ENCODE peak calls at places on chromosomes 3 and 15, in ten cellular contexts. F is activated CD8-positive, alpha-beta memory T cell treated with anti-CD3 and anti-CD28 coated beads for 48 hours; R is foreskin fibroblast; B is lower lobe of right lung; E is activated naive CD8-positive, alpha-beta T cell treated with anti-CD3 and anti-CD28 coated beads for 36 hours; T is H7; I is GM03348; Y is GM04503; N is Right ventricle myocardium superior; D is SJCRH30. U is an unnamed sample.

GRCh38 chr15:75195122-75195765 is 6.4 kb upstream of the C15orf39 start:
- DNase-seq in I (no peak), T (peak; percentile 96), F (no peak), R (no peak), Y (no peak), N (no peak), B (no peak), D (peak; percentile 74), E (no peak), U (peak; percentile 46)

GRCh38 chr3:166013073-166013679 is 176.0 kb upstream of the BCHE start:
- DNase-seq in D (peak; percentile 14), T (no peak), Y (no peak), R (peak; percentile 4), E (no peak), I (peak; percentile 14), F (no peak), B (no peak), N (no peak), U (peak; percentile 39)

GRCh38 chr15:67107014-67107812 is 41.8 kb downstream of the SMAD3 start:
- DNase-seq in Y (peak; percentile 98), R (peak; percentile 97), B (peak; percentile 64), D (no peak), N (peak; percentile 51), I (peak; percentile 86), F (no peak), E (no peak), T (no peak), U (no peak)

GRCh38 chr15:47817825-47818681 is 100.7 kb downstream of the SEMA6D start:
- DNase-seq in Y (no peak), N (no peak), F (no peak), R (no peak), D (no peak), T (peak; percentile 11), I (no peak), E (no peak), B (no peak), U (no peak)

GRCh38 chr15:92715753-92716152 is 60.2 kb upstream of the FAM174B start:
- DNase-seq in F (no peak), I (no peak), T (no peak), N (no peak), B (no peak), R (no peak), D (no peak), Y (no peak), E (no peak), U (no peak)

GRCh38 chr3:175057406-175057805 is 198.3 kb downstream of the NAALADL2 start:
- DNase-seq in D (no peak), R (no peak), N (no peak), E (no peak), B (no peak), F (no peak), T (no peak), I (no peak), Y (no peak), U (no peak)

GRCh38 chr15:83287541-83288027 is 3.1 kb upstream of the BNC1 start:
- DNase-seq in R (peak; percentile 95), F (no peak), N (no peak), D (peak; percentile 19), Y (peak; percentile 95), T (no peak), E (no peak), B (no peak), I (peak; percentile 84), U (no peak)

GRCh38 chr15:62124176-62124952 is 40.7 kb downstream of the C2CD4B start:
- DNase-seq in I (no peak), B (no peak), T (no peak), E (no peak), N (no peak), Y (no peak), D (no peak), F (no peak), R (peak; percentile 5), U (no peak)

GRCh38 chr15:79863886-79864285 is 32.9 kb downstream of the MTHFS start:
- DNase-seq in Y (no peak), B (no peak), R (peak; percentile 37), T (no peak), F (no peak), E (no peak), N (no peak), D (no peak), I (peak; percentile 11), U (no peak)

GRCh38 chr15:38002883-38003477 is 68.5 kb downstream of the TMCO5A start:
- DNase-seq in R (peak; percentile 87), E (peak; percentile 11), B (peak; percentile 74), D (peak; percentile 64), F (no peak), T (peak; percentile 44), N (peak; percentile 59), I (peak; percentile 57), Y (no peak), U (peak; percentile 18)

GRCh38 chr3:73719413-73719831 is 94.7 kb upstream of the PDZRN3 start:
- DNase-seq in I (peak; percentile 31), D (no peak), R (peak; percentile 40), F (no peak), Y (no peak), N (no peak), E (no peak), B (no peak), T (no peak), U (no peak)

GRCh38 chr15:74283366-74283765 is 47.2 kb downstream of the CCDC33 start:
- DNase-seq in T (no peak), B (no peak), N (no peak), Y (no peak), D (no peak), R (no peak), E (no peak), I (no peak), F (no peak), U (no peak)

GRCh38 chr15:25795061-25795460 is 68.1 kb downstream of the ATP10A start:
- DNase-seq in D (no peak), F (no peak), E (no peak), R (no peak), N (no peak), T (peak; percentile 39), I (no peak), Y (no peak), B (no peak), U (no peak)

GRCh38 chr3:195154793-195155535 is 116.0 kb downstream of the XXYLT1 start:
- DNase-seq in E (no peak), D (peak; percentile 87), Y (peak; percentile 85), I (peak; percentile 86), R (peak; percentile 97), B (peak; percentile 90), T (peak; percentile 69), N (peak; percentile 94), F (no peak), U (no peak)

GRCh38 chr3:120192579-120192978 is 92.4 kb downstream of the GPR156 start:
- DNase-seq in B (no peak), T (no peak), D (no peak), F (no peak), N (no peak), Y (no peak), I (no peak), E (no peak), R (no peak), U (no peak)

GRCh38 chr3:126880898-126881297 is 102.0 kb upstream of the PLXNA1 start:
- DNase-seq in B (no peak), F (no peak), Y (no peak), T (no peak), D (no peak), R (no peak), I (no peak), E (no peak), N (no peak), U (no peak)

GRCh38 chr15:63439536-63440264 is 58.1 kb upstream of the CA12 start:
- DNase-seq in R (peak; percentile 65), I (no peak), F (no peak), D (no peak), Y (no peak), E (no peak), T (no peak), N (no peak), B (no peak), U (no peak)

GRCh38 chr15:52095597-52096262 is 16.8 kb downstream of the BCL2L10 start:
- DNase-seq in E (no peak), N (no peak), F (no peak), I (peak; percentile 64), R (peak; percentile 94), T (no peak), B (no peak), Y (peak; percentile 99), D (no peak), U (no peak)

GRCh38 chr3:182925330-182925943 is 54.9 kb downstream of the DCUN1D1 start:
- DNase-seq in Y (peak; percentile 54), E (no peak), D (no peak), N (peak; percentile 51), I (peak; percentile 35), R (peak; percentile 84), F (no peak), B (no peak), T (no peak), U (no peak)

GRCh38 chr3:156812521-156813335 is 13.4 kb upstream of the LEKR1 start:
- DNase-seq in R (peak; percentile 56), E (no peak), D (no peak), I (no peak), T (no peak), F (no peak), Y (no peak), B (no peak), N (no peak), U (no peak)

GRCh38 chr15:86213888-86214287 is 134.2 kb downstream of the AGBL1 start:
- DNase-seq in B (no peak), I (no peak), R (no peak), F (no peak), Y (no peak), E (no peak), D (no peak), N (no peak), T (no peak), U (no peak)

GRCh38 chr3:32500225-32500624 is 2.4 kb downstream of the CMTM6 start:
- DNase-seq in T (no peak), E (no peak), D (no peak), B (no peak), Y (no peak), F (no peak), I (no peak), N (no peak), R (no peak), U (no peak)

GRCh38 chr3:118863731-118864322 is 170.8 kb downstream of the IGSF11 start:
- DNase-seq in B (no peak), E (peak; percentile 6), I (no peak), F (no peak), D (peak; percentile 11), R (no peak), Y (no peak), N (no peak), T (no peak), U (no peak)